ENCODE peak calls at places on chromosomes 4 and X, in seven cellular contexts. I is AG04450, R is kidney, U is fibroblast of lung, S is PC-9, N is cardiac muscle cell, T is endothelial cell. K is an unnamed sample.

GRCh38 chr4:24226018-24226417 is 336.2 kb upstream of the PPARGC1A start:
- DNase-seq in I (no peak), R (no peak), U (peak; percentile 26), S (no peak), N (no peak), T (no peak), K (no peak)

GRCh38 chr4:174255790-174256189 is 27.7 kb downstream of the FBXO8 start:
- DNase-seq in I (peak; percentile 78), R (no peak), U (peak; percentile 86), S (no peak), N (no peak), T (no peak), K (no peak)

GRCh38 chr4:111945014-111945413 is 200.2 kb upstream of the FAM241A start:
- DNase-seq in I (no peak), R (no peak), U (peak; percentile 9), S (no peak), N (peak; percentile 67), T (no peak), K (no peak)

GRCh38 chr4:5839751-5840674 is 52.9 kb downstream of the CRMP1 start:
- DNase-seq in I (no peak), R (peak; percentile 64), U (no peak), S (no peak), N (no peak), T (no peak), K (no peak)

GRCh38 chr4:169225058-169225751 is 45.6 kb downstream of the SH3RF1 start:
- DNase-seq in I (peak; percentile 80), R (no peak), U (peak; percentile 98), S (peak; percentile 86), N (no peak), T (no peak), K (peak; percentile 88)

GRCh38 chr4:176498857-176499256 is 179.1 kb downstream of the SPCS3 start:
- DNase-seq in I (no peak), R (no peak), U (peak; percentile 46), S (no peak), N (no peak), T (no peak), K (no peak)

GRCh38 chrX:8374041-8374825 is 90.4 kb upstream of the VCX3B start:
- DNase-seq in I (no peak), R (no peak), U (peak; percentile 84), S (peak; percentile 35), N (no peak), T (no peak), K (no peak)

GRCh38 chrX:151970027-151970426 is 4.4 kb downstream of the GABRE start:
- DNase-seq in I (no peak), R (no peak), U (no peak), S (no peak), N (no peak), T (no peak), K (no peak)

GRCh38 chr4:152590179-152591031 is 54.5 kb upstream of the FBXW7 start:
- DNase-seq in I (peak; percentile 81), R (no peak), U (peak; percentile 97), S (peak; percentile 76), N (no peak), T (no peak), K (peak; percentile 92)

GRCh38 chr4:13942936-13943335 is 315.4 kb upstream of the BOD1L1 start:
- DNase-seq in I (no peak), R (no peak), U (no peak), S (no peak), N (no peak), T (no peak), K (no peak)

GRCh38 chr4:76748649-76749048 is 149.3 kb downstream of the SOWAHB start:
- DNase-seq in I (no peak), R (no peak), U (peak; percentile 49), S (peak; percentile 49), N (no peak), T (peak; percentile 30), K (no peak)

GRCh38 chr4:1416948-1417260 is 10.7 kb upstream of the NKX1-1 start:
- DNase-seq in I (no peak), R (peak; percentile 65), U (no peak), S (no peak), N (no peak), T (no peak), K (no peak)

GRCh38 chr4:67167849-67168248 is 377.5 kb downstream of the CENPC start:
- DNase-seq in I (no peak), R (no peak), U (no peak), S (no peak), N (no peak), T (no peak), K (no peak)

GRCh38 chr4:183201331-183201730 is 102.3 kb downstream of the WWC2 start:
- DNase-seq in I (no peak), R (no peak), U (peak; percentile 80), S (peak; percentile 86), N (no peak), T (no peak), K (peak; percentile 2)

GRCh38 chr4:86593726-86594558 is at the start of gene PTPN13:
- DNase-seq in I (peak; percentile 97), R (peak; percentile 100), U (peak; percentile 99), S (peak; percentile 91), N (peak; percentile 100), T (peak; percentile 97), K (peak; percentile 92)

GRCh38 chr4:139024686-139025085 is 9.1 kb downstream of the NOCT start:
- DNase-seq in I (no peak), R (no peak), U (no peak), S (no peak), N (no peak), T (no peak), K (no peak)

GRCh38 chr4:120921456-120922389 is 803 bp downstream of the PRDM5 start:
- DNase-seq in I (peak; percentile 24), R (peak; percentile 90), U (peak; percentile 80), S (no peak), N (peak; percentile 71), T (peak; percentile 66), K (no peak)

GRCh38 chrX:38220024-38220935 is at the start of gene SRPX:
- DNase-seq in I (no peak), R (peak; percentile 70), U (peak; percentile 56), S (no peak), N (peak; percentile 65), T (peak; percentile 38), K (no peak)

GRCh38 chrX:31266172-31267076 is 194.6 kb upstream of the FTHL17 start:
- DNase-seq in I (no peak), R (peak; percentile 82), U (peak; percentile 28), S (peak; percentile 38), N (peak; percentile 72), T (peak; percentile 35), K (no peak)

GRCh38 chr4:95250544-95251137 is 298.1 kb downstream of the UNC5C start:
- DNase-seq in I (no peak), R (no peak), U (no peak), S (peak; percentile 66), N (no peak), T (no peak), K (no peak)

GRCh38 chr4:170111100-170111499 is 21.3 kb upstream of the AADAT start:
- DNase-seq in I (no peak), R (no peak), U (no peak), S (no peak), N (no peak), T (no peak), K (no peak)

GRCh38 chr4:48831532-48832015 is 686 bp downstream of the OCIAD1 start:
- DNase-seq in I (no peak), R (no peak), U (no peak), S (no peak), N (no peak), T (no peak), K (no peak)

GRCh38 chrX:110081740-110082139 is 78.8 kb downstream of the TMEM164 start:
- DNase-seq in I (no peak), R (no peak), U (peak; percentile 61), S (no peak), N (no peak), T (no peak), K (no peak)

GRCh38 chr4:141659539-141659938 is 23.2 kb downstream of the IL15 start:
- DNase-seq in I (no peak), R (no peak), U (no peak), S (no peak), N (no peak), T (no peak), K (no peak)

GRCh38 chr4:141660880-141661279 is 24.5 kb downstream of the IL15 start:
- DNase-seq in I (no peak), R (no peak), U (peak; percentile 41), S (no peak), N (no peak), T (no peak), K (no peak)

GRCh38 chr4:141656031-141656430 is 19.6 kb downstream of the IL15 start:
- DNase-seq in I (no peak), R (no peak), U (no peak), S (no peak), N (no peak), T (no peak), K (no peak)

GRCh38 chr4:141658316-141658715 is 21.9 kb downstream of the IL15 start:
- DNase-seq in I (no peak), R (no peak), U (no peak), S (no peak), N (no peak), T (no peak), K (no peak)

GRCh38 chr4:141657550-141657949 is 21.2 kb downstream of the IL15 start:
- DNase-seq in I (no peak), R (no peak), U (no peak), S (no peak), N (no peak), T (no peak), K (no peak)
- TF ChIP-seq CTCF in I (no peak), R (no peak), U (no peak), S (no peak), N (no peak), T (no peak), K (no peak)

GRCh38 chrX:105658136-105658535 is 164.2 kb upstream of the NRK start:
- DNase-seq in I (no peak), R (no peak), U (peak; percentile 11), S (peak; percentile 57), N (no peak), T (no peak), K (no peak)
- TF ChIP-seq CTCF in I (no peak), R (no peak), U (no peak), S (no peak), N (no peak), T (no peak), K (no peak)

DNA sequence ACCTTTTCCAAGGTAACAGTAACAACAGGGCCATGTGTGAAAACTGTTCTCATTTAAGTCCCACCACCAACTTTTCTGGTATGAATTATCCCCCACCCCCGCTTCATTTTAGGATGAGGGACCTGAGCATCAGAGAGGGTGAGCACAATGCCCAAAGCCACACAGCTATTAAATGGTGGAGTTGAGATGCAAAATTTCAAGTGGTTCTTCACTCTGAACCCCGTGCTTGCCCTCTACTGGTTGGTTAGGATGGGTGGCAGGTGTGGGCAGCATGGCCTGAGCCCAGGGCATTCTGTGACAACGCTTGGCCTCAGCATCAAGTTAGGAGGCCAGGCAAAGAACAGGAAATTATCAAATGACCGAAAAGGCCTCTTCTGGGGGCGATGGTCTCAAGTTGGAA is 33.5 kb downstream of the MED28 start:
- DNase-seq in I (no peak), R (no peak), U (no peak), S (no peak), N (no peak), T (no peak), K (no peak)
- TF ChIP-seq CTCF in I (peak; percentile 19), R (no peak), U (no peak), S (no peak), N (no peak), T (no peak), K (no peak)

DNA sequence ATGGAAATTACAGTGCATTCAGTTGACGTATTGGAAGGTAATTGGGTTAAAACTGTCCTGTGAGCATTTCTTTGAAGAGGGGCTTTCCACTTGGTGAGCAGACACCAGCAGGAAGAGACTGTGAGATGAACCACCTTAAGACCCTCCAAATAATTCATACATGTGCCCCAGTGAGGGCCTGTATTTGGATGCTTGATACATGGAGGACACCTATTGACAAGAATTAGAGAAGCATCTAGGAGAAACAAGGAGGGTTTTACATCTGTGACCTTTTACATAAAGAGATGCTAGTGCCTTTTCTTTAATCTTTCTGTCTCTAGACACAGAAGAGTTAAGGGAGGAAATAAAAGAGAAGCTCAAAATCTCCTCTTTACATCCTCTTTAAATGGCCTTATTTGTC is 1115.3 kb upstream of the IGFBP7 start:
- DNase-seq in I (no peak), R (no peak), U (no peak), S (no peak), N (no peak), T (no peak), K (no peak)
- TF ChIP-seq CTCF in I (no peak), R (no peak), U (no peak), S (no peak), N (no peak), T (no peak), K (no peak)